ENCODE peak calls at places on chromosomes 12 and 14, in five cellular contexts. R is mucosa of descending colon, I is H1, O is astrocyte of the spinal cord, Q is right lobe of liver. X is an unnamed sample.

GRCh38 chr12:107007421-107007820 is 20.5 kb upstream of the MTERF2 start:
- DNase-seq in O (no peak), R (no peak), Q (no peak), I (no peak), X (no peak)

GRCh38 chr14:85313801-85314207 is 216.1 kb upstream of the FLRT2 start:
- DNase-seq in R (no peak), Q (no peak), I (no peak), O (peak; percentile 65), X (no peak)

GRCh38 chr14:68199465-68200145 is 380.0 kb downstream of the RAD51B start:
- DNase-seq in R (no peak), O (peak; percentile 84), I (peak; percentile 52), Q (no peak), X (no peak)

GRCh38 chr14:77111021-77111420 is 13.0 kb downstream of the CIPC start:
- DNase-seq in O (peak; percentile 18), Q (no peak), I (no peak), R (no peak), X (no peak)

GRCh38 chr12:24044973-24045703 is 95.7 kb upstream of the SOX5 start:
- DNase-seq in R (no peak), O (no peak), Q (no peak), I (no peak), X (no peak)

GRCh38 chr14:105172476-105172875 is 3.9 kb upstream of the JAG2 start:
- DNase-seq in I (no peak), Q (no peak), O (no peak), R (no peak), X (no peak)

GRCh38 chr14:91330111-91330696 is 85.7 kb upstream of the GPR68 start:
- DNase-seq in I (no peak), Q (no peak), R (no peak), O (no peak), X (no peak)

GRCh38 chr12:125193798-125194562 is 128.7 kb downstream of the AACS start:
- DNase-seq in I (peak; percentile 60), O (peak; percentile 37), R (no peak), Q (no peak), X (peak; percentile 54)

GRCh38 chr14:78638926-78639325 is 468.8 kb downstream of the NRXN3 start:
- DNase-seq in O (no peak), Q (no peak), I (no peak), R (no peak), X (no peak)

GRCh38 chr12:56042430-56043203 is 899 bp downstream of the RPS26 start:
- DNase-seq in R (no peak), Q (no peak), I (no peak), O (no peak), X (no peak)
- H3K4me3 ChIP-seq in R (peak overlapping the region; percentile 70), Q (peak overlapping the region; percentile 71), I (peak overlapping the region; percentile 95), O (peak overlapping the region; percentile 99), X (peak overlapping the region; percentile 70)

DNA sequence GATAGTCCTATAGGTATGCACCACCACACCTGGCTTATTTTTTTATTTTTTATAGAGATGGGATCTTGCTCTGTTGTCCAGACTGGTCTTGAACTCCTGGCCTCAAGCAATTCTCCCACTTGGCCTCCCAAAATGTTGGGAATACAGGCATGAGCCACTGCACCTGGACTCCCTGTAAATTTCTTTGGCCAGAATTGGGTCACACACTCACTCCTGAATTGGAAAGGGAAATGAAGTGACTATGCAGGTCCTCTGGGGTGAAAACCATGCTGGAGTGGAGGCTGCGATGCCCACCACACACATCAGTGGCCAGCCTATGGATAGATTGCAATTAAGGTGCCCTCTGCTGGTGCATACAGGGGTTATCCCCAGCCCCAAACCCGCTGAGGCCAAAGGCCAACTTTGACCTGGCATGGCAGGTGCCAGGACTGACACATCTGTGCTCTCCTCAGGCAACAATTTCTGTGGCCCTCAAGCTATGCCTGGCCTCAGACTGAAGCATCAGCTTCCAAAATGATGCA is 125.6 kb downstream of the SLC38A6 start:
- DNase-seq in R (no peak), O (no peak), Q (no peak), I (peak; percentile 45), X (no peak)
- TF ChIP-seq CTCF in R (no peak), O (peak; percentile 31), Q (peak; percentile 14), I (peak; percentile 75), X (peak; percentile 9)

GRCh38 chr12:114672817-114673168 is 11.2 kb downstream of the TBX3 start:
- DNase-seq in Q (no peak), O (no peak), I (no peak), R (no peak), X (no peak)
- H3K4me3 ChIP-seq in Q (no peak overlapping the region), O (peak overlapping the region; percentile 21), I (no peak overlapping the region), R (no peak overlapping the region), X (peak overlapping the region; percentile 92)

DNA sequence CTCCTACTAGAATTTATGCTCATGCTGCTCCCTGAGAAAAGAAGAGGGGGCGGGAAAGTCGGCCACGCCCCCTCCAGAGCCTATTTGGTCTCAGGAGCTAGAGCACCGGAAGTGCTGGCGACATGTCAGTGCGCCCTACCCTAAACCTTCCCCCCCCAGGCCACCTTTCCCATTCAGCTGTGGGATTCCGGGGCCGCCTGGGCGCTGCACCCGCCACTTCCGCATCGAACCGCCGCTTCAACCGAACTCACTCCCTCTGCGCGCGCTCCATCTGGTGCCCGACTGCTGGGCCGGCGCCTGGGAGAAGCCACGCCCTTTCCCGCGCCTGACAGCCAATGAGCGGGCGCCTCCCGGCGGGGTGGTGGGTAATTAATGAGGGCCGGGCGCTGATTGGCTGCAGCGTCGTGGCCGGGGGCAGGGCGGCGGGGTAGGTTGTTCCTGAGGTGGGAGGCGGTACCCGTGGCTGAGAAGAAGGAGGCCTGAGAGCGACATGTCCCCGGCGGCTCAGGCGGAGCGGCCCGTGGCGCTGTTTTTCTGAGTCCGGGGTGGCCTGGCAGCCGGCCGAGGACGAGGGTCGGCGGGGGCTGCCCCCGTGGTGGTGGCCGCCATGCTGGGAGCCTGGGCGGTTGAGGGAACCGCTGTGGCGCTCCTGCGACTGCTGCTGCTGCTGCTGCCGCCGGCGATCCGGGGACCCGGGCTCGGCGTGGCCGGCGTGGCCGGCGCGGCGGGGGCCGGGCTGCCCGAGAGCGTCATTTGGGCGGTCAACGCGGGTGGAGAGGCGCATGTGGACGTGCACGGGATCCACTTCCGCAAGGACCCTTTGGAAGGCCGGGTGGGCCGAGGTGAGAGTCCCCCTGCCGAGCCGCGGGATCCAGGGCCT is at the start of gene MLEC:
- DNase-seq in I (peak; percentile 98), Q (peak; percentile 98), R (peak; percentile 99), O (peak; percentile 98), X (peak; percentile 97)
- TF ChIP-seq CTCF in I (peak; percentile 23), Q (no peak), R (no peak), O (no peak), X (no peak)